ENCODE peak calls at places on chromosomes 5 and 9, in seven cellular contexts. Q is MM.1S, B is fibroblast of lung, W is sigmoid colon, C is left ventricle myocardium inferior, S is Caco-2, M is adrenal gland. A is an unnamed sample.

GRCh38 chr5:157486861-157487260 is 26.8 kb downstream of the NIPAL4 start:
- DNase-seq in C (no peak), W (no peak), M (no peak), Q (no peak), S (no peak), B (no peak), A (no peak)

GRCh38 chr9:85142461-85143401 is 473.2 kb downstream of the NTRK2 start:
- DNase-seq in M (no peak), S (no peak), B (peak; percentile 2), C (peak; percentile 31), Q (peak; percentile 55), W (no peak), A (no peak)

GRCh38 chr5:150107909-150108447 is 21.6 kb upstream of the CSF1R start:
- DNase-seq in S (peak; percentile 53), Q (no peak), C (no peak), M (no peak), W (no peak), B (peak; percentile 31), A (no peak)

GRCh38 chr5:150000990-150001659 is 586 bp downstream of the HMGXB3 start:
- DNase-seq in M (peak; percentile 54), S (peak; percentile 42), B (peak; percentile 35), Q (peak; percentile 39), W (peak; percentile 69), C (peak; percentile 32), A (peak; percentile 66)

GRCh38 chr9:79185866-79186265 is 385.9 kb upstream of the TLE4 start:
- DNase-seq in Q (no peak), C (no peak), B (peak; percentile 46), W (no peak), S (no peak), M (no peak), A (no peak)

GRCh38 chr5:125499969-125500368 is 753.5 kb upstream of the ZNF608 start:
- DNase-seq in S (no peak), C (no peak), M (no peak), B (no peak), Q (no peak), W (no peak), A (no peak)

GRCh38 chr5:72498284-72498683 is 8.9 kb downstream of the ZNF366 start:
- DNase-seq in C (no peak), B (peak; percentile 46), S (no peak), W (no peak), Q (no peak), M (no peak), A (no peak)

GRCh38 chr9:20552874-20553624 is 69.2 kb downstream of the MLLT3 start:
- DNase-seq in S (no peak), W (no peak), B (peak; percentile 46), C (no peak), Q (peak; percentile 47), M (no peak), A (no peak)

GRCh38 chr5:160317447-160317846 is 5.1 kb upstream of the CCNJL start:
- DNase-seq in B (no peak), S (no peak), M (no peak), Q (no peak), W (no peak), C (no peak), A (no peak)

GRCh38 chr5:110803467-110804326 is 64.9 kb downstream of the SLC25A46 start:
- DNase-seq in S (no peak), W (no peak), B (no peak), Q (no peak), C (no peak), M (no peak), A (no peak)

GRCh38 chr5:31680528-31680927 is 41.6 kb downstream of the PDZD2 start:
- DNase-seq in Q (no peak), S (no peak), W (no peak), B (no peak), C (peak; percentile 78), M (peak; percentile 39), A (peak; percentile 50)

GRCh38 chr5:61534481-61535267 is 202.6 kb downstream of the ZSWIM6 start:
- DNase-seq in B (no peak), W (no peak), C (no peak), M (no peak), Q (peak; percentile 63), S (no peak), A (no peak)

GRCh38 chr9:32502459-32502858 is 23.5 kb downstream of the RIGI start:
- DNase-seq in C (no peak), W (no peak), B (peak; percentile 51), S (no peak), M (no peak), Q (no peak), A (no peak)

GRCh38 chr5:150217874-150218692 is 28.2 kb downstream of the SLC6A7 start:
- DNase-seq in S (peak; percentile 83), B (peak; percentile 86), C (peak; percentile 82), Q (peak; percentile 82), W (peak; percentile 92), M (peak; percentile 82), A (peak; percentile 80)

GRCh38 chr5:59422026-59422941 is 471.2 kb downstream of the PDE4D start:
- DNase-seq in W (no peak), B (peak; percentile 9), C (no peak), S (peak; percentile 51), Q (no peak), M (no peak), A (no peak)

GRCh38 chr9:136364942-136365774 is 1.6 kb upstream of the DNLZ start:
- DNase-seq in C (no peak), M (no peak), B (no peak), W (no peak), Q (no peak), S (no peak), A (peak; percentile 92)

DNA sequence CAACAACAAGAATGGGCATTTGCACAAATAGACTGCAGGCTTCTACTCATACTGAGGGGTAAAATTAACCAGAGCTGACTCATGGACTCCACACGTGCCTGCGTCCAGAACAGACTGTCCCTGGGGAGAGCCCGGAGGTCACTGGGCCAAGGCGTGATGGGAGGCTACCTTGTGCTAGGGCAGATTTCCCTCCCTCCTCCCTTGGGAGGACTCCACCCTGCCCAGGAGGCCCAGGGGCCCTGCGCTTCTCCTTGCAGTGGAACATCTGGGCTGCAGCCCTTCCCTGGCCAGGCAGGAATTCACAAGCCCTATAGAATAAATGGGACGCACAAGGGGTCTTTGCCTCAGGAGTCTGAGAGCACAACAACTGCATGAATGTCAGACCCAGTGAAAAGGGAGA is 35.6 kb downstream of the IRX2 start:
- DNase-seq in C (no peak), M (no peak), W (peak; percentile 19), B (no peak), Q (no peak), S (no peak), A (no peak)
- TF ChIP-seq CTCF in C (no peak), M (no peak), W (no peak), B (no peak), Q (no peak), S (no peak), A (no peak)

GRCh38 chr5:17279487-17279886 is 62.1 kb downstream of the BASP1 start:
- DNase-seq in B (no peak), M (no peak), S (no peak), C (no peak), Q (no peak), W (no peak), A (no peak)
- H3K4me1 ChIP-seq in B (no peaks in the 10 kb centered on the region), M (no peaks in the 10 kb centered on the region), S (no peaks in the 10 kb centered on the region), C (no peaks in the 10 kb centered on the region), Q (peaks cover 17% of the 10 kb centered on the region), W (no peaks in the 10 kb centered on the region), A (no peaks in the 10 kb centered on the region)

DNA sequence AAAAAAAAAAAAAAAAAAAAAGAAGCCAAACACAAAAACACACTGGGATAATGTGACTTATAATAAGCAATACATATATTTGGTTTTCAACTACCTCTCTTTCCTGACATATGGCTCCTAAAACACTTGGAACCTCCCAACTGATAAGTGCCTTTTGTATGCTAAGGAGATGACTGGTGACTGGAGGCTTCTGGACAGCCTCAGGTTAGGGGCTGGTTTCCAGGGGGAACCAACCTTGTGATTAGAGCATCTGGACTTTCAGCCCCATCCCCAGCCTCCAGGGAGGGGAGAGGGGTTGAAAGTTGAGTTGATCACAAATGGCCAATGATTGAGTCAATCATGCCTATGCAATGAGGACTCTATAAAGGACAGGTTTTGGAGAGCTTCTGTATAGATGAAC is 276.8 kb downstream of the AUH start:
- DNase-seq in S (no peak), B (no peak), M (no peak), W (no peak), Q (no peak), C (no peak), A (no peak)
- TF ChIP-seq CTCF in S (no peak), B (no peak), M (no peak), W (no peak), Q (no peak), C (no peak), A (no peak)

GRCh38 chr9:14346301-14346721 is 32.4 kb upstream of the NFIB start:
- DNase-seq in M (no peak), W (no peak), Q (no peak), B (no peak), C (peak; percentile 41), S (no peak), A (no peak)

GRCh38 chr9:14343948-14344547 is 30.1 kb upstream of the NFIB start:
- DNase-seq in S (no peak), M (no peak), Q (no peak), W (no peak), B (no peak), C (peak; percentile 60), A (no peak)

GRCh38 chr9:14346826-14347407 is 33.0 kb upstream of the NFIB start:
- DNase-seq in B (no peak), Q (no peak), W (no peak), M (no peak), C (peak; percentile 52), S (no peak), A (no peak)

GRCh38 chr9:14344846-14345585 is 31.1 kb upstream of the NFIB start:
- DNase-seq in W (no peak), B (no peak), C (no peak), M (no peak), S (no peak), Q (no peak), A (no peak)

DNA sequence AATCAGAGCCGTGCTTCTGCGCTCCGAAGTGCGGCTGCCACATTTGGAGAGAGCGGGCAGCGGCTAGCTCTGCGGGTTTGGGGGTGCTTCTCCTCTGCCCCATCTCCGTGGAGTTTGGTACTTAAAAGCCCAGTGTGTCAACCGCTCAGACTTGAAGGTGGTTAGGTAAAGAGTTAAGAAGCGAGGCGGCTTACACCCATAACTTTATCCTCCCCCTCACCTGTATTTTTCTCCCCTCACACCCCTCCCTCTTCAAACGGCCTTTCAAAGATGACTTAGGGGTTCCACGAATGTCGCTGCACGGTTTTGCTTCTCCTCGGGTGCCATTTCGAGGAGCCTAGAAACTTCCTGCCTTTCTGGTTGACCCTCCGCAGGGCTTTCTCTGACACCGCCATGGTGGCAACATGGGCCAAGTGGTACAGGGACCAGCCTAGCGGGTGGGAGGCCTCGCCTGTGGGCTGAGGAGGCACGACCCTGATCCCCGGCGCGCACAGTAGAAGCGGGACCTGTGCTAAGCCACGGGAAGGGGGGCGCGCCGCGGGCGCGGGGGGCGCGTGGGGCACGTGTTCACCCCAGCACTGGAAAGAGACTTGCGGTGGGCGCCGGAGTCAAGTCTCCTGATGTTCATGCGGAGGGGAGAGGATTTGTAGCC is 31.8 kb upstream of the NFIB start:
- DNase-seq in Q (no peak), C (no peak), W (no peak), B (no peak), S (no peak), M (no peak), A (no peak)
- H3K4me1 ChIP-seq in Q (no peaks in the 10 kb centered on the region), C (peaks cover 69% of the 10 kb centered on the region), W (peaks cover 61% of the 10 kb centered on the region), B (no peaks in the 10 kb centered on the region), S (no peaks in the 10 kb centered on the region), M (peaks cover 19% of the 10 kb centered on the region), A (no peaks in the 10 kb centered on the region)